ENCODE peak calls at places on chromosomes 2 and 18, in four cellular contexts. T is GF-D8; S is activated CD8-positive, alpha-beta memory T cell treated with anti-CD3 and anti-CD28 coated beads, Interleukin-2, amount 50 U/mL, for 4 hours; K is EH. C is an unnamed sample.

GRCh38 chr2:33598472-33599174 is 476 bp downstream of the FAM98A start:
- DNase-seq in T (no peak), S (peak), K (peak), C (peak)

GRCh38 chr2:32456808-32457207 is 100.0 kb downstream of the BIRC6 start:
- DNase-seq in T (no peak), S (no peak), K (no peak), C (no peak)

GRCh38 chr2:24793752-24794477 is 690 bp downstream of the CENPO start:
- DNase-seq in T (no peak), S (no peak), K (peak), C (no peak)

GRCh38 chr2:113064281-113064680 is 3.5 kb upstream of the IL1F10 start:
- DNase-seq in T (no peak), S (no peak), K (no peak), C (no peak)

GRCh38 chr2:15092691-15093090 is 460.2 kb downstream of the LRATD1 start:
- DNase-seq in T (no peak), S (no peak), K (no peak), C (no peak)

GRCh38 chr2:1784087-1784486 is 39.8 kb upstream of the PXDN start:
- DNase-seq in T (no peak), S (no peak), K (peak), C (no peak)

GRCh38 chr2:54321062-54321461 is 65.0 kb upstream of the TSPYL6 start:
- DNase-seq in T (no peak), S (no peak), K (no peak), C (no peak)

GRCh38 chr2:71538656-71539265 is 85.4 kb downstream of the DYSF start:
- DNase-seq in T (no peak), S (peak), K (no peak), C (no peak)

GRCh38 chr18:44758821-44759624 is 78.3 kb downstream of the SETBP1 start:
- DNase-seq in T (no peak), S (no peak), K (no peak), C (no peak)